ENCODE peak calls at places on chromosomes 4 and X, in seven cellular contexts. Z is substantia nigra, C is lung, V is neural progenitor cell, Q is IMR-90, L is kidney, O is spleen. Y is an unnamed sample.

GRCh38 chr4:172881645-172882044 is 287.0 kb upstream of the GALNT7 start:
- DNase-seq in Z (no peak), C (no peak), V (no peak), Q (no peak), L (no peak), O (no peak), Y (no peak)

GRCh38 chrX:95071052-95071451 is 1397.0 kb downstream of the FAM133A start:
- DNase-seq in Z (no peak), C (no peak), V (no peak), Q (no peak), L (no peak), O (no peak), Y (no peak)

GRCh38 chr4:20127626-20128025 is 124.1 kb upstream of the SLIT2 start:
- DNase-seq in Z (no peak), C (no peak), V (no peak), Q (peak), L (no peak), O (no peak), Y (no peak)

GRCh38 chrX:107483976-107484726 is 34.7 kb downstream of the FRMPD3 start:
- DNase-seq in Z (no peak), C (no peak), V (peak), Q (no peak), L (no peak), O (no peak), Y (peak)

GRCh38 chr4:126807132-126807531 is 825.6 kb upstream of the INTU start:
- DNase-seq in Z (no peak), C (no peak), V (peak), Q (peak), L (no peak), O (no peak), Y (no peak)

GRCh38 chrX:122817321-122817720 is 366.8 kb upstream of the GRIA3 start:
- DNase-seq in Z (no peak), C (no peak), V (no peak), Q (no peak), L (peak), O (no peak), Y (no peak)

GRCh38 chrX:110280954-110281353 is 36.9 kb downstream of the AMMECR1 start:
- DNase-seq in Z (no peak), C (no peak), V (no peak), Q (peak), L (no peak), O (no peak), Y (no peak)

GRCh38 chr4:142278663-142279062 is 567.4 kb downstream of the INPP4B start:
- DNase-seq in Z (no peak), C (no peak), V (no peak), Q (no peak), L (no peak), O (no peak), Y (no peak)

GRCh38 chrX:113551919-113552318 is 711.3 kb upstream of the AMOT start:
- DNase-seq in Z (no peak), C (no peak), V (peak), Q (no peak), L (no peak), O (no peak), Y (no peak)

GRCh38 chrX:69232945-69233344 is 67.7 kb upstream of the PJA1 start:
- DNase-seq in Z (no peak), C (no peak), V (no peak), Q (no peak), L (no peak), O (no peak), Y (no peak)

GRCh38 chr4:86741841-86742240 is 107.3 kb downstream of the SLC10A6 start:
- DNase-seq in Z (no peak), C (no peak), V (no peak), Q (no peak), L (no peak), O (no peak), Y (no peak)

GRCh38 chr4:57303012-57303751 is 193.0 kb upstream of the IGFBP7 start:
- DNase-seq in Z (peak), C (no peak), V (no peak), Q (no peak), L (no peak), O (no peak), Y (no peak)

GRCh38 chrX:148588649-148589310 is 88.4 kb downstream of the AFF2 start:
- DNase-seq in Z (no peak), C (no peak), V (no peak), Q (no peak), L (no peak), O (no peak), Y (no peak)

GRCh38 chr4:4350909-4351308 is 36.0 kb upstream of the NSG1 start:
- DNase-seq in Z (no peak), C (no peak), V (no peak), Q (no peak), L (no peak), O (no peak), Y (no peak)

GRCh38 chr4:54254116-54254914 is 25.2 kb downstream of the PDGFRA start:
- DNase-seq in Z (no peak), C (no peak), V (no peak), Q (peak), L (no peak), O (no peak), Y (no peak)

GRCh38 chr4:38509551-38509950 is 154.4 kb upstream of the KLF3 start:
- DNase-seq in Z (no peak), C (no peak), V (no peak), Q (no peak), L (no peak), O (no peak), Y (no peak)

GRCh38 chrX:21132686-21133393 is 241.4 kb upstream of the CNKSR2 start:
- DNase-seq in Z (no peak), C (no peak), V (no peak), Q (no peak), L (no peak), O (no peak), Y (no peak)

GRCh38 chr4:143616771-143617170 is 83.7 kb downstream of the FREM3 start:
- DNase-seq in Z (no peak), C (no peak), V (no peak), Q (no peak), L (no peak), O (no peak), Y (no peak)

GRCh38 chr4:165537028-165537648 is 158.3 kb downstream of the CPE start:
- DNase-seq in Z (no peak), C (no peak), V (peak), Q (peak), L (no peak), O (no peak), Y (no peak)

GRCh38 chr4:144732584-144733130 is 86.7 kb downstream of the HHIP start:
- DNase-seq in Z (no peak), C (no peak), V (no peak), Q (peak), L (no peak), O (no peak), Y (no peak)

GRCh38 chr4:76535603-76536380 is 100.8 kb downstream of the SHROOM3 start:
- DNase-seq in Z (no peak), C (no peak), V (no peak), Q (peak), L (no peak), O (no peak), Y (no peak)

GRCh38 chr4:99816611-99817309 is at the start of gene DAPP1:
- DNase-seq in Z (no peak), C (peak), V (no peak), Q (no peak), L (peak), O (peak), Y (peak)

GRCh38 chrX:119497185-119497584 is 28.9 kb downstream of the SLC25A5 start:
- DNase-seq in Z (no peak), C (no peak), V (no peak), Q (no peak), L (no peak), O (no peak), Y (no peak)

DNA sequence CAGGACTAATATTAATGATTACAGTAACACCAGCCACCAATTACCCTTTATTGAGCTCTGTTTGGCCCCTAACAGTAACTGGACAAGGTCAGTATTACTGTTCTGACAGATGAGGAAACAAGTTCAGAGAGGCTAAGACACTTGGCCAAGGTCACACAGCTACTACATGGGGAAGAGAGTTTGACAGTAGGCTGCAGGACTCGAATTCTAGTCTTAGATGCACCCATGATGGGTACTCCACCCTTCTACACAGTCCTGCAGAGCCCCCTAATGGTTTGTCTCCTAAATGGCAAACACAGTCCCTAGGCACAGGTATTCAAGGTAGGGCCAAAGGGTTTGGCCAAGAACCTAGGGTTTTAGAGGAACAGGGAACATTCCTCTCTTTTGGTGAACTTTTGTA is 93.9 kb downstream of the NSUN7 start:
- DNase-seq in Z (no peak), C (no peak), V (peak), Q (no peak), L (no peak), O (no peak), Y (no peak)
- H3K27ac ChIP-seq in Z (no peak), C (no peak), V (no peak), Q (no peak), L (no peak), O (no peak), Y (no peak)

GRCh38 chr4:1794809-1795303 is 1.8 kb downstream of the FGFR3 start:
- DNase-seq in Z (no peak), C (no peak), V (peak), Q (no peak), L (no peak), O (no peak), Y (no peak)
- H3K27ac ChIP-seq in Z (no peak), C (no peak), V (no peak), Q (no peak), L (no peak), O (no peak), Y (no peak)

GRCh38 chr4:185796176-185796575 is 15.8 kb downstream of the SORBS2 start:
- DNase-seq in Z (no peak), C (no peak), V (no peak), Q (no peak), L (no peak), O (no peak), Y (no peak)
- H3K27ac ChIP-seq in Z (no peak), C (no peak), V (no peak), Q (no peak), L (no peak), O (no peak), Y (no peak)

GRCh38 chr4:183350317-183351071 is 28.3 kb upstream of the CLDN24 start:
- DNase-seq in Z (no peak), C (no peak), V (no peak), Q (no peak), L (no peak), O (peak), Y (no peak)

GRCh38 chr4:183353557-183353956 is 31.3 kb upstream of the CLDN24 start:
- DNase-seq in Z (no peak), C (no peak), V (no peak), Q (no peak), L (no peak), O (no peak), Y (no peak)

GRCh38 chr4:183354213-183354612 is 32.0 kb upstream of the CLDN24 start:
- DNase-seq in Z (no peak), C (no peak), V (no peak), Q (no peak), L (no peak), O (no peak), Y (no peak)

GRCh38 chr4:183355405-183355804 is 33.2 kb upstream of the CLDN24 start:
- DNase-seq in Z (no peak), C (no peak), V (no peak), Q (peak), L (no peak), O (no peak), Y (no peak)

GRCh38 chr4:183352546-183352945 is 30.3 kb upstream of the CLDN24 start:
- DNase-seq in Z (no peak), C (no peak), V (no peak), Q (no peak), L (no peak), O (no peak), Y (no peak)
- H3K27ac ChIP-seq in Z (no peak), C (no peak), V (no peak), Q (no peak), L (no peak), O (no peak), Y (no peak)

DNA sequence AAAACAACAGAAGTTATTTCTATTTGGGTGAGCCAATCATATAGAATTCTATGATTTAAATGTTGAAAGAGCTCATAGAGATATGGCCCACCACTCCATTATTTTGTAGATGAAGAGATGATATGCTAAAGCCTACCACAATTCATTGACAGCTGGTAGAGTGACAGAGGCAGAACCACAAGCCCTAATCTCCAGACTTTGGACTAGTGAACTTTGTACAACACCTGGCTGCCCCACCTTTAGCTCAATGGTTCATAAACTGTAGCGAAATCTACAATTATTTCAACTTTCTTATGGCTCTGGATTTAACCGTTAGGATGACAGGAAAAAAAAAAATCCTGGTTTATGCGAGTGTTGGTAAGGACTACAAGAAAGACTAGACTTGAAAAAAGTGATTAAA is 50.9 kb downstream of the PRKG2 start:
- DNase-seq in Z (no peak), C (no peak), V (no peak), Q (no peak), L (no peak), O (no peak), Y (no peak)
- H3K27ac ChIP-seq in Z (no peak), C (no peak), V (no peak), Q (no peak), L (no peak), O (no peak), Y (no peak)